ENCODE peak calls at places on chromosomes 12 and 14, in seven cellular contexts. B is H9, M is IMR-90, I is neuronal stem cell, J is H1, Q is mesenchymal stem cell, X is trophoblast cell. V is an unnamed sample.

GRCh38 chr12:66371982-66372381 is 69.7 kb downstream of the HELB start:
- DNase-seq in J (no peak), M (no peak), X (no peak), Q (no peak), I (no peak), B (no peak), V (no peak)

GRCh38 chr12:50017047-50017446 is 8.2 kb downstream of the RACGAP1 start:
- DNase-seq in J (no peak), Q (peak; percentile 86), I (no peak), X (peak; percentile 44), B (no peak), M (peak; percentile 93), V (no peak)

GRCh38 chr14:57617510-57617909 is 123.9 kb upstream of the CCDC198 start:
- DNase-seq in Q (no peak), B (peak; percentile 59), X (no peak), M (no peak), I (peak; percentile 15), J (peak; percentile 19), V (peak; percentile 90)

GRCh38 chr14:41488401-41488800 is 118.3 kb upstream of the LRFN5 start:
- DNase-seq in B (no peak), M (no peak), J (no peak), X (no peak), Q (no peak), I (no peak), V (no peak)

GRCh38 chr12:100926669-100927248 is 132.2 kb downstream of the ANO4 start:
- DNase-seq in I (peak; percentile 48), B (peak; percentile 90), Q (peak; percentile 29), J (peak; percentile 54), M (peak; percentile 14), X (no peak), V (peak; percentile 93)

GRCh38 chr12:117686911-117687377 is 281.8 kb downstream of the KSR2 start:
- DNase-seq in I (no peak), B (no peak), Q (peak; percentile 93), J (no peak), M (no peak), X (no peak), V (peak; percentile 68)

GRCh38 chr12:128318946-128319345 is 52.0 kb downstream of the TMEM132C start:
- DNase-seq in I (no peak), M (no peak), X (no peak), B (no peak), Q (no peak), J (no peak), V (no peak)

GRCh38 chr14:65117795-65118746 is 15.8 kb upstream of the MAX start:
- DNase-seq in I (no peak), X (peak; percentile 45), M (no peak), Q (no peak), B (no peak), J (no peak), V (no peak)

GRCh38 chr12:111322336-111323250 is 46.3 kb downstream of the PHETA1 start:
- DNase-seq in Q (no peak), B (no peak), I (no peak), M (no peak), X (no peak), J (no peak), V (no peak)

GRCh38 chr14:72164420-72165150 is 232.4 kb downstream of the RGS6 start:
- DNase-seq in Q (no peak), B (no peak), I (no peak), X (no peak), J (no peak), M (no peak), V (no peak)

GRCh38 chr12:10190558-10191388 is 11.9 kb downstream of the TMEM52B start:
- DNase-seq in M (peak; percentile 77), X (peak; percentile 89), I (no peak), B (peak; percentile 82), J (no peak), Q (peak; percentile 83), V (peak; percentile 89)

GRCh38 chr12:86264451-86265328 is 8.5 kb upstream of the MGAT4C start:
- DNase-seq in B (peak; percentile 95), Q (no peak), M (no peak), J (peak; percentile 29), I (no peak), X (no peak), V (peak; percentile 36)

GRCh38 chr14:55980970-55981369 is 137.2 kb upstream of the PELI2 start:
- DNase-seq in I (no peak), J (no peak), Q (no peak), B (no peak), X (no peak), M (no peak), V (no peak)

GRCh38 chr12:7497661-7498060 is 5.9 kb downstream of the CD163 start:
- DNase-seq in B (no peak), Q (no peak), I (no peak), X (no peak), M (no peak), J (no peak), V (no peak)

GRCh38 chr12:57476162-57476992 is 3.3 kb downstream of the ARHGAP9 start:
- DNase-seq in X (no peak), B (peak; percentile 64), J (no peak), Q (no peak), M (no peak), I (no peak), V (no peak)

GRCh38 chr12:89694542-89694941 is 14.1 kb downstream of the ATP2B1 start:
- DNase-seq in X (no peak), M (no peak), Q (no peak), I (no peak), J (no peak), B (no peak), V (no peak)

GRCh38 chr12:45730842-45731336 is 1.4 kb downstream of the ARID2 start:
- DNase-seq in X (peak; percentile 2), J (no peak), M (peak; percentile 39), B (no peak), I (no peak), Q (no peak), V (peak; percentile 61)

GRCh38 chr14:93930296-93930988 is 3.3 kb downstream of the FAM181A start:
- DNase-seq in X (no peak), J (no peak), B (no peak), M (no peak), I (no peak), Q (no peak), V (no peak)

GRCh38 chr14:93928184-93929047 is 1.3 kb downstream of the FAM181A start:
- DNase-seq in I (no peak), J (no peak), Q (no peak), B (no peak), X (no peak), M (no peak), V (no peak)

GRCh38 chr14:93929048-93929535 is 1.9 kb downstream of the FAM181A start:
- DNase-seq in Q (no peak), X (no peak), I (no peak), M (no peak), J (no peak), B (no peak), V (no peak)

GRCh38 chr14:93930989-93931307 is 3.8 kb downstream of the FAM181A start:
- DNase-seq in B (no peak), J (no peak), I (no peak), Q (no peak), M (no peak), X (peak; percentile 14), V (no peak)

DNA sequence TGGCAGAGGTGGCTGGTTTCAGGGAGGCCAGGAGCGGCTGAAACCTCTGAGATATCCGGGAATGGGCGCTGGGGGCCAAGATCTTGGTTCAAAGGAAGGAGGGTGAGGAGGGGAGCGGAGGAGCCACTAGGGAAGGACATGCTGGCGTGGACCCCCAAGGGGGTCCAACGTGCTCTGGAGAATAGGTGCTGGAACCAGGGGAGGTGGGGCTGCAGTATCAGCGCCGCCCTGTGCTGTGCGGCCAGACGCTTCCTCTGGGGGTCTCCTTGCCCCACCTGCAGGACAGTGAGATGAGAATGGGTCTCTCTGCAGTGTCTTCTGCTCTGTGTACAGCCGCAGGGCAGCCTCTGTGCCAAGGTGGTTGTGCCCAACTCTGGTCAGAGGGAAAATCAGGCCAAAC is 2.5 kb downstream of the FAM181A start:
- DNase-seq in X (no peak), B (no peak), M (no peak), I (no peak), J (no peak), Q (no peak), V (no peak)
- H2BK5ac ChIP-seq in X (no peak overlapping the region), B (no peak overlapping the region), M (no peak overlapping the region), I (no peak overlapping the region), J (no peak overlapping the region), Q (no peak overlapping the region), V (no peak overlapping the region)

DNA sequence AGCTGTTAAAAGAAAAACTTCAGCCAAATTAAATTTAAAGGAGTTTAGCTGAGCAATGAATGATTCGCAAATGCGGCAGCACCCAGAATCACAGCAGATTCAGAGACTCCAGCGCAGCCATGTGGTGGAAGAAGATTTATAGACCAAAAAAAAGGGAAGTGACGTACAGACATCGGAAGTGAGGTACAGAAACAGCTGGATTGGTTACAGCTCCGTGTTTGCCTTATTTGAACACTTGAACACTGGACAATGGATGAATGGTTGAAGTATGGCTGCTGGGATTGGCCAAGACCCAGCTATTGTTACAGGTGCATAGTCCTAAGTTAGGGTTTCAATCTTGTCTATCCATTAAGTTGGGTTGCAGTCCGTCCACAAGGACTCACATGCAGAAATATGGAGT is 42.6 kb downstream of the GALNT8 start:
- DNase-seq in X (no peak), B (no peak), Q (no peak), J (no peak), I (no peak), M (no peak), V (no peak)
- H2BK120ac ChIP-seq in X (no peak overlapping the region), B (no peak overlapping the region), Q (no peak overlapping the region), J (no peak overlapping the region), I (no peak overlapping the region), M (no peak overlapping the region), V (no peak overlapping the region)

GRCh38 chr14:93103392-93104080 is 12.2 kb downstream of the ITPK1 start:
- DNase-seq in B (no peak), X (no peak), M (no peak), I (no peak), Q (peak; percentile 15), J (no peak), V (no peak)
- H3K4me1 ChIP-seq in B (peaks cover 4% of the 10 kb centered on the region), X (peaks cover 8% of the 10 kb centered on the region), M (peaks cover 6% of the 10 kb centered on the region), I (no peaks in the 10 kb centered on the region), Q (peaks cover 6% of the 10 kb centered on the region), J (peaks cover 5% of the 10 kb centered on the region), V (peaks cover 3% of the 10 kb centered on the region)

GRCh38 chr14:89746654-89747053 is 207.9 kb downstream of the EFCAB11 start:
- DNase-seq in X (no peak), M (no peak), J (no peak), Q (no peak), I (no peak), B (no peak), V (peak; percentile 55)

GRCh38 chr14:89743828-89744227 is 210.7 kb downstream of the EFCAB11 start:
- DNase-seq in J (no peak), M (no peak), B (no peak), Q (no peak), X (no peak), I (no peak), V (no peak)

GRCh38 chr14:89747146-89747545 is 207.4 kb downstream of the EFCAB11 start:
- DNase-seq in B (no peak), X (no peak), J (no peak), Q (no peak), M (no peak), I (no peak), V (no peak)

GRCh38 chr14:89748004-89748403 is 206.5 kb downstream of the EFCAB11 start:
- DNase-seq in M (peak; percentile 85), J (no peak), I (no peak), X (no peak), Q (peak; percentile 2), B (no peak), V (no peak)

DNA sequence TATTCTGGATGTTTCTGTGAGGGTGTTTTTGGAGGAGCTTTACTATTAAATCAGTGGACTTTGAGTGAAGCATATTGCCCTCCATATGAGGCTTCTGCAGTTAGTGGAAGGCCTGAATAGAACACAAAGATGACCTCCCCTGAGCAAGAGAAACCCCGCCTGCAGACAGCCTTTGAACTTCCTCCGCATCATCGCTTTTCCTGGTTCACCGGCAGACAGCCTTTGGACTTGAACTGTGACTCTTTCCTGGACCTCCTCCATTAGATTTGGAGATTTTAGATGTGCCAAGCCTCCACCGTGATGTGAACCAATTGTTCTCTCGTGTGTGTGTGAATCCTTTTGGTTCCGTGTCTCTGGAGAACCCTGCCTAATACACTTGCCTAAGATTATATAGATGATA is 208.4 kb downstream of the EFCAB11 start:
- DNase-seq in X (no peak), M (no peak), I (no peak), J (no peak), Q (no peak), B (no peak), V (no peak)
- H2BK5ac ChIP-seq in X (no peak overlapping the region), M (no peak overlapping the region), I (no peak overlapping the region), J (no peak overlapping the region), Q (no peak overlapping the region), B (no peak overlapping the region), V (no peak overlapping the region)

V was measured in mesendoderm.